ENCODE peak calls at places on chromosome 2, in eight cellular contexts. T, K, L, D, Y, W, H and V are unnamed samples.
A peak's percentile ranks its signal among the peaks of the same experiment; 100 is the strongest.

GRCh38 chr2:45312275-45312674 is 298.8 kb downstream of the SRBD1 start:
- DNase-seq in K (no peak), W (no peak), Y (no peak), T (no peak), H (no peak), L (no peak), D (no peak), V (no peak)

GRCh38 chr2:36618381-36618780 is 20.4 kb upstream of the FEZ2 start:
- DNase-seq in T (no peak), W (no peak), H (peak; percentile 47), K (peak; percentile 82), D (no peak), Y (no peak), L (no peak), V (peak; percentile 5)

GRCh38 chr2:191631754-191632153 is 46.2 kb upstream of the NABP1 start:
- DNase-seq in T (no peak), L (no peak), W (no peak), H (no peak), Y (peak; percentile 39), D (no peak), K (peak; percentile 70), V (no peak)

GRCh38 chr2:134372141-134372540 is 118.3 kb downstream of the MGAT5 start:
- DNase-seq in D (no peak), K (no peak), L (no peak), Y (no peak), W (no peak), H (no peak), T (no peak), V (no peak)

GRCh38 chr2:101624706-101625332 is 72.7 kb upstream of the MAP4K4 start:
- DNase-seq in W (no peak), T (no peak), D (no peak), L (no peak), Y (no peak), K (no peak), H (no peak), V (no peak)

GRCh38 chr2:222805591-222806304 is 55.1 kb upstream of the ACSL3 start:
- DNase-seq in H (no peak), T (no peak), Y (peak; percentile 21), D (no peak), K (no peak), L (no peak), W (no peak), V (no peak)

GRCh38 chr2:169670215-169670651 is 24.0 kb downstream of the CFAP210 start:
- DNase-seq in L (no peak), H (no peak), K (peak; percentile 20), D (no peak), W (no peak), T (no peak), Y (no peak), V (no peak)

GRCh38 chr2:37776487-37776886 is 105.0 kb upstream of the CDC42EP3 start:
- DNase-seq in Y (no peak), H (no peak), W (peak; percentile 87), T (no peak), L (no peak), D (no peak), K (peak; percentile 87), V (no peak)

GRCh38 chr2:216070195-216070594 is 11.4 kb downstream of the PECR start:
- DNase-seq in L (no peak), H (no peak), D (no peak), T (no peak), K (no peak), Y (no peak), W (no peak), V (no peak)

GRCh38 chr2:173961346-173961705 is 3.8 kb downstream of the SP3 start:
- DNase-seq in H (no peak), D (no peak), Y (no peak), L (no peak), K (no peak), W (no peak), T (no peak), V (no peak)

GRCh38 chr2:227697013-227697412 is 20.8 kb downstream of the SLC19A3 start:
- DNase-seq in W (no peak), K (peak; percentile 46), D (no peak), L (no peak), H (no peak), Y (no peak), T (no peak), V (no peak)

GRCh38 chr2:241666627-241667400 is 19.8 kb downstream of the DTYMK start:
- DNase-seq in L (peak; percentile 47), D (no peak), W (no peak), T (no peak), H (no peak), Y (no peak), K (no peak), V (no peak)

GRCh38 chr2:36710858-36711520 is 14.5 kb downstream of the VIT start:
- DNase-seq in D (no peak), Y (no peak), T (no peak), L (no peak), H (no peak), K (no peak), W (no peak), V (no peak)

GRCh38 chr2:43184339-43184895 is 42.0 kb downstream of the ZFP36L2 start:
- DNase-seq in L (no peak), K (peak; percentile 91), W (no peak), Y (no peak), H (peak; percentile 86), T (no peak), D (no peak), V (no peak)

GRCh38 chr2:185279999-185280398 is 458.6 kb upstream of the FSIP2 start:
- DNase-seq in K (peak; percentile 16), D (no peak), W (no peak), T (no peak), Y (no peak), L (no peak), H (no peak), V (no peak)

GRCh38 chr2:174836345-174836999 is 72.2 kb upstream of the CHRNA1 start:
- DNase-seq in L (no peak), H (no peak), W (peak; percentile 91), D (no peak), K (peak; percentile 99), Y (no peak), T (no peak), V (no peak)

GRCh38 chr2:79640001-79640400 is 127.2 kb downstream of the CTNNA2 start:
- DNase-seq in W (no peak), Y (no peak), D (no peak), H (no peak), K (no peak), L (no peak), T (no peak), V (no peak)

GRCh38 chr2:144595686-144596073 is 75.8 kb upstream of the ZEB2 start:
- DNase-seq in D (no peak), L (no peak), H (no peak), K (no peak), Y (no peak), W (no peak), T (no peak), V (no peak)

GRCh38 chr2:178211943-178212342 is 17.6 kb downstream of the OSBPL6 start:
- DNase-seq in L (no peak), K (no peak), D (no peak), W (no peak), H (no peak), T (no peak), Y (no peak), V (no peak)

GRCh38 chr2:176173679-176174381 is 14.6 kb upstream of the HOXD1 start:
- DNase-seq in D (no peak), K (no peak), W (no peak), L (no peak), Y (no peak), T (no peak), H (no peak), V (no peak)

GRCh38 chr2:101012706-101013181 is 10.7 kb downstream of the RPL31 start:
- DNase-seq in Y (peak; percentile 42), L (no peak), T (no peak), K (peak; percentile 57), D (no peak), H (peak; percentile 44), W (no peak), V (no peak)

GRCh38 chr2:238507836-238508235 is 81.1 kb downstream of the ASB1 start:
- DNase-seq in T (peak; percentile 13), W (no peak), K (no peak), Y (no peak), D (no peak), H (no peak), L (no peak), V (no peak)

GRCh38 chr2:134232868-134233732 is 20.8 kb upstream of the MGAT5 start:
- DNase-seq in L (no peak), T (no peak), H (peak; percentile 47), D (peak; percentile 32), K (no peak), Y (no peak), W (no peak), V (no peak)

GRCh38 chr2:132757676-132758075 is 87.7 kb upstream of the LYPD1 start:
- DNase-seq in T (no peak), L (no peak), D (no peak), Y (no peak), W (peak; percentile 17), H (no peak), K (no peak), V (no peak)

GRCh38 chr2:121178730-121179129 is 106.3 kb downstream of the TFCP2L1 start:
- DNase-seq in D (no peak), Y (no peak), K (no peak), W (no peak), H (no peak), L (no peak), T (no peak), V (no peak)

GRCh38 chr2:237662671-237663093 is 35.3 kb downstream of the LRRFIP1 start:
- DNase-seq in Y (peak; percentile 97), K (peak; percentile 98), W (peak; percentile 34), D (no peak), T (peak; percentile 98), H (peak; percentile 79), L (peak; percentile 86), V (peak; percentile 84)

GRCh38 chr2:218245214-218245613 is 15.6 kb upstream of the GPBAR1 start:
- DNase-seq in D (no peak), L (no peak), Y (no peak), T (no peak), K (no peak), H (no peak), W (no peak), V (no peak)

GRCh38 chr2:50722828-50723227 is 309.1 kb downstream of the NRXN1 start:
- DNase-seq in T (no peak), D (no peak), Y (no peak), L (no peak), K (no peak), W (no peak), H (no peak), V (no peak)

GRCh38 chr2:15554525-15555218 is 6.5 kb downstream of the NBAS start:
- DNase-seq in K (peak; percentile 22), Y (no peak), L (no peak), H (no peak), W (no peak), T (no peak), D (no peak), V (no peak)

GRCh38 chr2:54634564-54635511 is 88.6 kb upstream of the EML6 start:
- DNase-seq in K (peak; percentile 23), Y (peak; percentile 27), L (no peak), W (no peak), H (peak; percentile 49), T (no peak), D (peak; percentile 74), V (no peak)

GRCh38 chr2:199869653-199870052 is 18.7 kb upstream of the FTCDNL1 start:
- DNase-seq in K (no peak), H (no peak), Y (no peak), T (no peak), L (no peak), D (no peak), W (no peak), V (no peak)

GRCh38 chr2:11024687-11025086 is 113.0 kb downstream of the KCNF1 start:
- DNase-seq in Y (no peak), K (no peak), W (no peak), L (no peak), D (no peak), H (no peak), T (no peak), V (no peak)

GRCh38 chr2:196066794-196067382 is 1.7 kb downstream of the DNAH7 start:
- DNase-seq in W (no peak), D (no peak), Y (no peak), L (no peak), K (peak; percentile 53), T (peak; percentile 67), H (no peak), V (no peak)